ENCODE peak calls at places on chromosome 7, in five cellular contexts. M is thoracic aorta, Z is kidney, S is activated gamma-delta T cell, R is renal cortical epithelial cell. G is an unnamed sample.
A peak's percentile ranks its signal among the peaks of the same experiment; 100 is the strongest.

GRCh38 chr7:58087536-58088190 is 637.7 kb downstream of the ZNF716 start:
- DNase-seq in M (no peak), Z (peak; percentile 59), S (no peak), R (no peak), G (no peak)

GRCh38 chr7:5701085-5701914 is 80.2 kb downstream of the RNF216 start:
- DNase-seq in M (no peak), Z (no peak), S (no peak), R (peak; percentile 77), G (no peak)

GRCh38 chr7:42238709-42239395 is 1.8 kb upstream of the GLI3 start:
- DNase-seq in M (no peak), Z (no peak), S (no peak), R (peak; percentile 79), G (peak; percentile 71)

GRCh38 chr7:77651544-77652162 is 44.6 kb upstream of the RSBN1L start:
- DNase-seq in M (no peak), Z (no peak), S (no peak), R (peak; percentile 29), G (peak; percentile 37)

GRCh38 chr7:120996333-120996982 is 7.9 kb downstream of the CPED1 start:
- DNase-seq in M (peak; percentile 41), Z (no peak), S (no peak), R (peak; percentile 73), G (peak; percentile 90)

GRCh38 chr7:24725554-24726260 is 31.6 kb downstream of the GSDME start:
- DNase-seq in M (no peak), Z (no peak), S (no peak), R (no peak), G (no peak)

GRCh38 chr7:27203964-27204594 is 4.2 kb upstream of the HOXA13 start:
- DNase-seq in M (no peak), Z (no peak), S (no peak), R (no peak), G (no peak)

GRCh38 chr7:3754488-3755365 is 453.7 kb downstream of the SDK1 start:
- DNase-seq in M (no peak), Z (no peak), S (no peak), R (no peak), G (no peak)

GRCh38 chr7:155007947-155008346 is 5.0 kb upstream of the PAXIP1 start:
- DNase-seq in M (no peak), Z (no peak), S (no peak), R (no peak), G (no peak)

GRCh38 chr7:1289681-1290261 is 57.1 kb downstream of the UNCX start:
- DNase-seq in M (no peak), Z (peak; percentile 68), S (no peak), R (no peak), G (no peak)

GRCh38 chr7:130667593-130668257 is 823 bp downstream of the COPG2 start:
- DNase-seq in M (no peak), Z (no peak), S (no peak), R (no peak), G (no peak)

GRCh38 chr7:138478499-138478908 is 18.4 kb downstream of the TRIM24 start:
- DNase-seq in M (no peak), Z (no peak), S (no peak), R (peak; percentile 34), G (no peak)

G was measured in HFFc6.